ENCODE peak calls at places on chromosomes 12 and 14, in ten cellular contexts. V, Z, K, J, F, C, L, M, X and Y are unnamed samples.

GRCh38 chr12:22286569-22286968 is 47.9 kb downstream of the ST8SIA1 start:
- DNase-seq in V (no peak), Z (peak; percentile 62), K (no peak), J (no peak), F (no peak), C (no peak), L (no peak), M (no peak), X (no peak), Y (no peak)

GRCh38 chr12:2382391-2383155 is 329.8 kb downstream of the CACNA1C start:
- DNase-seq in V (no peak), Z (no peak), K (no peak), J (no peak), F (no peak), C (no peak), L (no peak), M (no peak), X (no peak), Y (no peak)

GRCh38 chr12:21340406-21340805 is 5.7 kb upstream of the SLCO1A2 start:
- DNase-seq in V (no peak), Z (no peak), K (no peak), J (no peak), F (no peak), C (no peak), L (no peak), M (no peak), X (no peak), Y (no peak)

GRCh38 chr14:89771251-89771650 is 183.3 kb downstream of the EFCAB11 start:
- DNase-seq in V (no peak), Z (no peak), K (no peak), J (no peak), F (no peak), C (no peak), L (no peak), M (no peak), X (no peak), Y (no peak)

GRCh38 chr14:32230695-32231280 is 27.7 kb upstream of the RNU6-8 start:
- DNase-seq in V (no peak), Z (no peak), K (no peak), J (no peak), F (no peak), C (no peak), L (no peak), M (no peak), X (no peak), Y (no peak)

GRCh38 chr12:93419388-93420034 is 22.2 kb downstream of the UBE2N start:
- DNase-seq in V (no peak), Z (no peak), K (no peak), J (no peak), F (no peak), C (no peak), L (no peak), M (no peak), X (no peak), Y (no peak)

GRCh38 chr14:93824518-93825234 is 36.4 kb upstream of the PRIMA1 start:
- DNase-seq in V (no peak), Z (no peak), K (no peak), J (no peak), F (no peak), C (no peak), L (no peak), M (no peak), X (no peak), Y (no peak)

GRCh38 chr14:64115401-64115800 is 178.8 kb downstream of the ESR2 start:
- DNase-seq in V (no peak), Z (no peak), K (no peak), J (no peak), F (no peak), C (no peak), L (no peak), M (no peak), X (no peak), Y (no peak)

GRCh38 chr12:116179384-116179783 is 98.1 kb downstream of the MED13L start:
- DNase-seq in V (no peak), Z (no peak), K (no peak), J (no peak), F (no peak), C (no peak), L (no peak), M (no peak), X (no peak), Y (no peak)

GRCh38 chr14:105616802-105617192 is 90.4 kb downstream of the TMEM121 start:
- DNase-seq in V (no peak), Z (peak; percentile 45), K (no peak), J (no peak), F (peak; percentile 27), C (no peak), L (no peak), M (no peak), X (no peak), Y (no peak)

GRCh38 chr12:42716521-42716920 is 127.0 kb upstream of the PRICKLE1 start:
- DNase-seq in V (no peak), Z (peak; percentile 65), K (no peak), J (no peak), F (no peak), C (no peak), L (no peak), M (peak; percentile 64), X (no peak), Y (no peak)

GRCh38 chr12:106851306-106851705 is 76.8 kb downstream of the RIC8B start:
- DNase-seq in V (no peak), Z (no peak), K (no peak), J (no peak), F (no peak), C (no peak), L (no peak), M (no peak), X (no peak), Y (no peak)

GRCh38 chr12:104314242-104314614 is 10.7 kb downstream of the EID3 start:
- DNase-seq in V (no peak), Z (no peak), K (no peak), J (no peak), F (no peak), C (no peak), L (no peak), M (no peak), X (no peak), Y (no peak)

GRCh38 chr14:36096090-36096489 is 80.4 kb downstream of the PTCSC3 start:
- DNase-seq in V (no peak), Z (no peak), K (no peak), J (no peak), F (no peak), C (no peak), L (no peak), M (no peak), X (no peak), Y (no peak)

GRCh38 chr14:73713206-73713803 is 879 bp downstream of the PNMA1 start:
- DNase-seq in V (no peak), Z (peak; percentile 58), K (no peak), J (no peak), F (no peak), C (peak; percentile 44), L (no peak), M (no peak), X (no peak), Y (no peak)

GRCh38 chr14:75042040-75042439 is 9.2 kb downstream of the MLH3 start:
- DNase-seq in V (no peak), Z (no peak), K (no peak), J (no peak), F (no peak), C (no peak), L (no peak), M (no peak), X (no peak), Y (no peak)

GRCh38 chr14:81247271-81247766 is 26.6 kb upstream of the GTF2A1 start:
- DNase-seq in V (no peak), Z (no peak), K (no peak), J (no peak), F (no peak), C (no peak), L (no peak), M (no peak), X (no peak), Y (no peak)

GRCh38 chr12:90235642-90236041 is 527.0 kb upstream of the ATP2B1 start:
- DNase-seq in V (no peak), Z (peak; percentile 71), K (no peak), J (no peak), F (no peak), C (no peak), L (no peak), M (no peak), X (no peak), Y (no peak)